ENCODE peak calls at places on chromosomes 12 and 14, in eight cellular contexts. C is HCT116, E is RWPE1, Y is WTC11, Q is AG04450, F is endodermal cell, U is neural crest cell, J is kidney epithelial cell. V is an unnamed sample.

GRCh38 chr12:122851820-122852219 is 16.6 kb downstream of the HIP1R start:
- DNase-seq in C (no peak), E (peak), Y (no peak), Q (peak), F (no peak), U (no peak), J (peak), V (no peak)

GRCh38 chr12:11757531-11757930 is 108.1 kb downstream of the ETV6 start:
- DNase-seq in C (no peak), E (no peak), Y (no peak), Q (no peak), F (no peak), U (no peak), J (no peak), V (no peak)

GRCh38 chr12:76303989-76304460 is 44.2 kb downstream of the BBS10 start:
- DNase-seq in C (no peak), E (no peak), Y (no peak), Q (no peak), F (no peak), U (no peak), J (no peak), V (no peak)

GRCh38 chr14:101857226-101857625 is 95.7 kb downstream of the PPP2R5C start:
- DNase-seq in C (peak), E (no peak), Y (peak), Q (no peak), F (peak), U (no peak), J (no peak), V (no peak)

GRCh38 chr12:3869860-3870259 is 3.3 kb downstream of the PARP11 start:
- DNase-seq in C (no peak), E (no peak), Y (no peak), Q (no peak), F (no peak), U (no peak), J (no peak), V (peak)

GRCh38 chr12:49894754-49895153 is 8.9 kb downstream of the FAIM2 start:
- DNase-seq in C (no peak), E (no peak), Y (no peak), Q (no peak), F (no peak), U (no peak), J (no peak), V (no peak)

GRCh38 chr14:51283402-51283825 is 43.4 kb downstream of the TMX1 start:
- DNase-seq in C (peak), E (peak), Y (no peak), Q (peak), F (no peak), U (no peak), J (peak), V (no peak)

GRCh38 chr12:117026921-117027250 is 72.3 kb downstream of the TESC start:
- DNase-seq in C (no peak), E (no peak), Y (no peak), Q (no peak), F (no peak), U (no peak), J (no peak), V (no peak)

GRCh38 chr14:77495354-77495753 is 3.3 kb downstream of the ISM2 start:
- DNase-seq in C (no peak), E (no peak), Y (no peak), Q (no peak), F (no peak), U (no peak), J (no peak), V (no peak)

GRCh38 chr12:107091381-107091780 is 2.0 kb downstream of the CRY1 start:
- DNase-seq in C (no peak), E (peak), Y (no peak), Q (no peak), F (no peak), U (no peak), J (no peak), V (no peak)

GRCh38 chr12:70082997-70083676 is 160.1 kb upstream of the CNOT2 start:
- DNase-seq in C (no peak), E (no peak), Y (no peak), Q (no peak), F (no peak), U (no peak), J (no peak), V (no peak)

DNA sequence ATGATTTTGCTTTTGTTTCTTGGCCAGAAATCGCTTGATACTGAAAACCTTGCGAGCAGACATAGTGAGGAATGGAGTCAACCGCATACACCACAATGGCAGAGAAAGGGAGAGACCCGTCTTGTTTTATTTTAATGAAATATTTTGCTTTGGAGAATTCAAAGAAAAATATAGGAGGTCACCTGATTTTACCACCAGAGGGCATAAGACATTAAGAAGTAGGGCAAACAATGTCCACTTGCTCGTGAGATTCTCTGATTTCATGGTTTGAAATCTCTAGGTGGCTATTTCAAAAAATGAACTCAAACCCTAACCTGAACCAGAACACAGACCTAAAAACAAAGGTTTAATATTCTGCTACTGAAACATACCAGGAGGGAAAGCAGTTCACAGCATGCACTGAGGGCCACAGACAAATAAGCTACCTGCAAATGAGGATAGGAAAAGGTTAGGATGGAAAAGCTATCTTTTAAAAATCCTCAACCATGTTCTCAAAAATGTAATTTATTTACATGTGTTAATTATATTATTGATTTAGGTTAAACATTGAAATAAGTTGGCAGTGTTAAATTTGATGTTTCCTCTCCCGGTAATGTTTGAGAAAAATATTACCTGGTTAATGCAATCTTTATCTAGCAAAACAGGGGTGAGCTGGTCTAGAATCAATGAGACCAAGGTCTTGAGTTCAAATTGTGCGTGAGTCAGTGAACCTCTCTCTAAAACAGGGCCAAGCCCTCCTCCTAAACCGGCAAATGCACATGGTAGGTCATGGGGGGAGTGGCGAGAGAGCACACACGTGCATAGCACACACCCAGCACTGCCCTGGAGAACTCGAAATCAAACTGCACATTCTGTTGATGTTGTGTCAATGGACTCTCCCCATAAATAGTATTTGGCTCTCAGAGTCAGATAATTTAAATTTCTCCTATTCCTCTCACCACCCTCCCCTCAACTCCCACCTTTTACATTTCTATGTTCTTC is 12.5 kb downstream of the IFNG-AS1 start:
- DNase-seq in C (no peak), E (no peak), Y (no peak), Q (no peak), F (no peak), U (no peak), J (no peak), V (no peak)
- TF ChIP-seq CTCF in C (peak), E (peak), Y (no peak), Q (peak), F (peak), U (peak), J (no peak), V (peak)

DNA sequence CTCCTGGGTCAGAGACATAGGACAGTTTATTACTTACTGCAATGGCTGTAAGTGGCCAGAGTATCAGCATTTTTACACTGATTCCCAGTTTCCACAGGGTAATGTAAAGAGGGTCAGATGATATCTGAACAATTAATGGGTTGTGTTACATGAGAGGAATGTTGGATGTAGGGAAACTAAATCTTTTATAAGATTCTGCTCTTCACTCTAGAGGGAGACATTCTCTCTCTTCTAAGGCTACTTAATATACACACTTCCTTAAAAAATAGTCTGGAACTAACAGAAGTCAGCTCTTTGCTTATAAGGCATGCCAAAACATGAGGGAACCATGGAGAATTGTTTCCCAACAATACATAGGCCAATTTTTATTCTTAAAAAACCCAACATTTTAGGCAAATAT is 389.8 kb downstream of the ETNK1 start:
- DNase-seq in C (no peak), E (no peak), Y (no peak), Q (no peak), F (no peak), U (no peak), J (no peak), V (no peak)
- TF ChIP-seq CTCF in C (no peak), E (no peak), Y (no peak), Q (peak), F (peak), U (no peak), J (no peak), V (no peak)

GRCh38 chr14:78904094-78904493 is 733.9 kb downstream of the NRXN3 start:
- DNase-seq in C (no peak), E (no peak), Y (no peak), Q (no peak), F (no peak), U (no peak), J (no peak), V (no peak)
- TF ChIP-seq CTCF in C (no peak), E (no peak), Y (no peak), Q (no peak), F (peak), U (no peak), J (no peak), V (no peak)

GRCh38 chr14:94407906-94408305 is 19.5 kb upstream of the SERPINA1 start:
- DNase-seq in C (no peak), E (no peak), Y (no peak), Q (no peak), F (no peak), U (no peak), J (no peak), V (no peak)

GRCh38 chr14:94411638-94412037 is 23.2 kb upstream of the SERPINA1 start:
- DNase-seq in C (no peak), E (no peak), Y (no peak), Q (no peak), F (no peak), U (no peak), J (no peak), V (no peak)

GRCh38 chr14:94408546-94409095 is 20.2 kb upstream of the SERPINA1 start:
- DNase-seq in C (no peak), E (no peak), Y (no peak), Q (no peak), F (no peak), U (no peak), J (no peak), V (no peak)

GRCh38 chr14:94412671-94413638 is 24.6 kb upstream of the SERPINA1 start:
- DNase-seq in C (no peak), E (no peak), Y (peak), Q (no peak), F (peak), U (no peak), J (no peak), V (no peak)
- TF ChIP-seq CTCF in C (peak), E (no peak), Y (no peak), Q (peak), F (peak), U (no peak), J (peak), V (no peak)

GRCh38 chr14:54489318-54489683 is 521 bp upstream of the GMFB start:
- DNase-seq in C (no peak), E (no peak), Y (no peak), Q (no peak), F (no peak), U (no peak), J (no peak), V (no peak)
- TF ChIP-seq CTCF in C (no peak), E (no peak), Y (no peak), Q (no peak), F (no peak), U (no peak), J (no peak), V (peak)

GRCh38 chr14:92785601-92786426 is 8.3 kb upstream of the GOLGA5 start:
- DNase-seq in C (no peak), E (peak), Y (no peak), Q (peak), F (no peak), U (no peak), J (no peak), V (no peak)

GRCh38 chr14:92780865-92781264 is 13.2 kb upstream of the GOLGA5 start:
- DNase-seq in C (no peak), E (no peak), Y (no peak), Q (no peak), F (no peak), U (no peak), J (no peak), V (no peak)

GRCh38 chr14:92780444-92780843 is 13.7 kb upstream of the GOLGA5 start:
- DNase-seq in C (no peak), E (no peak), Y (no peak), Q (no peak), F (no peak), U (no peak), J (no peak), V (peak)

GRCh38 chr14:92786427-92786756 is 7.7 kb upstream of the GOLGA5 start:
- DNase-seq in C (no peak), E (no peak), Y (no peak), Q (no peak), F (no peak), U (no peak), J (no peak), V (no peak)

GRCh38 chr14:92783813-92784431 is 10.2 kb upstream of the GOLGA5 start:
- DNase-seq in C (peak), E (peak), Y (no peak), Q (peak), F (no peak), U (peak), J (no peak), V (peak)
- TF ChIP-seq CTCF in C (peak), E (peak), Y (no peak), Q (peak), F (peak), U (peak), J (peak), V (peak)

DNA sequence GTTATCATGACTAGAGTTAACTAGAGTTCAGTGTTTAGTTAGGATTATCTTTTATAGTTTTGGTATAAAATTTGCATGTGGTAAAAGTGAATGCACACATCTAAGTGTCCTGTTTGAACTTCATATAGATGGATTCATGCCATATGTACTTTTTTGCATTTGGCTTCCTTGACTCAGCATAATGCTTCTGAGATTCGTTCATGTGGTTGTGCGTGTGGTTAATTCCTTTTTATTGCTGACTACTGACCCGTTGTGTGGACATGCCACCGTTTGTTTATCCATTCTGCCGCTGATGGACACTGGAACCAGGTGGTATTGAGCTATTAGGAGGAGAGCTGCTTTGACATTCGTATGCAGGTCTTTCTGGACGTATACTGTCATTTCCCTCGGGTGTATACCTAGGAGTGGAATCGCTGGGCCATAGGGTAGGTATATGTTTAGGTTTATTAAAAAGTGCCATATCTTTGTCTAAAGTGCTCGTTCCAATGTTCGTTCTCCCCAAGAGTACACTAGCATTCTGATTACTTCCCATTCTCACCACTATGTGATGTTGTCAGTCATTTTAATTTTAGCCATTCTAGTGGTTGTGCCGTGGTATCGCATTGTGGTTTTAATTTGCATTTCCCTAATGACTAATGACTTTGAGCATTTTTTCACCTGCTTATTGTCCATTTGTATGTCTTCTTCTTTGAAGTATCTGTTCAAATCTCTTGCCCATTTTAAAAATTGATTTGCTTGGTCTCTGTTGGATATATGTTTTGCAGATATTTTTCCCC is 37.7 kb downstream of the RIN3 start:
- DNase-seq in C (no peak), E (no peak), Y (no peak), Q (no peak), F (no peak), U (no peak), J (no peak), V (peak)
- TF ChIP-seq CTCF in C (no peak), E (no peak), Y (no peak), Q (no peak), F (peak), U (no peak), J (no peak), V (peak)

GRCh38 chr14:100076133-100076532 is 10.9 kb downstream of the EVL start:
- DNase-seq in C (peak), E (no peak), Y (peak), Q (no peak), F (peak), U (no peak), J (no peak), V (peak)
- TF ChIP-seq CTCF in C (peak), E (no peak), Y (peak), Q (peak), F (peak), U (peak), J (peak), V (peak)

V was measured in activated CD8-positive, alpha-beta T cell treated with anti-CD3 and anti-CD28 coated beads for 36 hours.